ENCODE peak calls at places on chromosomes 4 and X, in six cellular contexts. One of them, this sample, is unnamed.
A peak's percentile ranks its signal among the peaks of the same experiment; 100 is the strongest.

GRCh38 chr4:16707874-16708273 is 190.6 kb downstream of the LDB2 start:
- DNase-seq in ovary: no peak
- DNase-seq in suprapubic skin: no peak
- DNase-seq in HCT116: no peak
- DNase-seq in thyroid gland: no peak
- DNase-seq in A549: no peak
- DNase-seq in this sample: no peak

GRCh38 chrX:72540318-72540717 is 32.3 kb downstream of the HDAC8 start:
- DNase-seq in ovary: no peak
- DNase-seq in suprapubic skin: no peak
- DNase-seq in HCT116: no peak
- DNase-seq in thyroid gland: no peak
- DNase-seq in A549: peak; percentile 15
- DNase-seq in this sample: no peak

GRCh38 chr4:10105421-10105820 is 11.2 kb downstream of the WDR1 start:
- DNase-seq in ovary: no peak
- DNase-seq in suprapubic skin: no peak
- DNase-seq in HCT116: no peak
- DNase-seq in thyroid gland: no peak
- DNase-seq in A549: no peak
- DNase-seq in this sample: no peak

GRCh38 chrX:30888526-30889146 is 418 bp downstream of the TAB3 start:
- DNase-seq in ovary: no peak
- DNase-seq in suprapubic skin: peak; percentile 63
- DNase-seq in HCT116: no peak
- DNase-seq in thyroid gland: peak; percentile 13
- DNase-seq in A549: no peak
- DNase-seq in this sample: no peak

GRCh38 chr4:108926058-108926457 is 163.2 kb upstream of the ETNPPL start:
- DNase-seq in ovary: no peak
- DNase-seq in suprapubic skin: no peak
- DNase-seq in HCT116: no peak
- DNase-seq in thyroid gland: no peak
- DNase-seq in A549: no peak
- DNase-seq in this sample: no peak

GRCh38 chr4:153471691-153472080 is 5.5 kb downstream of the TMEM131L start:
- DNase-seq in ovary: no peak
- DNase-seq in suprapubic skin: no peak
- DNase-seq in HCT116: no peak
- DNase-seq in thyroid gland: no peak
- DNase-seq in A549: no peak
- DNase-seq in this sample: peak; percentile 28

GRCh38 chrX:18348047-18348446 is 6.4 kb downstream of the SCML2 start:
- DNase-seq in ovary: no peak
- DNase-seq in suprapubic skin: no peak
- DNase-seq in HCT116: no peak
- DNase-seq in thyroid gland: no peak
- DNase-seq in A549: no peak
- DNase-seq in this sample: no peak

GRCh38 chr4:15479913-15480185 is 10.2 kb downstream of the CC2D2A start:
- DNase-seq in ovary: no peak
- DNase-seq in suprapubic skin: no peak
- DNase-seq in HCT116: no peak
- DNase-seq in thyroid gland: no peak
- DNase-seq in A549: no peak
- DNase-seq in this sample: no peak

GRCh38 chrX:68186552-68187262 is 246.6 kb downstream of the OPHN1 start:
- DNase-seq in ovary: no peak
- DNase-seq in suprapubic skin: no peak
- DNase-seq in HCT116: no peak
- DNase-seq in thyroid gland: no peak
- DNase-seq in A549: peak; percentile 72
- DNase-seq in this sample: no peak

GRCh38 chr4:168474660-168475320 is 5.5 kb downstream of the DDX60L start:
- DNase-seq in ovary: no peak
- DNase-seq in suprapubic skin: no peak
- DNase-seq in HCT116: no peak
- DNase-seq in thyroid gland: no peak
- DNase-seq in A549: no peak
- DNase-seq in this sample: no peak

GRCh38 chrX:9770319-9770718 is 4.7 kb upstream of the GPR143 start:
- DNase-seq in ovary: no peak
- DNase-seq in suprapubic skin: no peak
- DNase-seq in HCT116: no peak
- DNase-seq in thyroid gland: no peak
- DNase-seq in A549: no peak
- DNase-seq in this sample: no peak
- H3K27ac ChIP-seq in ovary: no peak overlapping the region
- H3K27ac ChIP-seq in suprapubic skin: no peak overlapping the region
- H3K27ac ChIP-seq in HCT116: no peak overlapping the region
- H3K27ac ChIP-seq in thyroid gland: no peak overlapping the region
- H3K27ac ChIP-seq in A549: no peak overlapping the region
- H3K27ac ChIP-seq in this sample: no peak overlapping the region

GRCh38 chr4:141913928-141914327 is 277.5 kb downstream of the IL15 start:
- DNase-seq in ovary: no peak
- DNase-seq in suprapubic skin: no peak
- DNase-seq in HCT116: no peak
- DNase-seq in thyroid gland: no peak
- DNase-seq in A549: no peak
- DNase-seq in this sample: no peak
- TF ChIP-seq POLR2A in ovary: no peak
- TF ChIP-seq POLR2A in suprapubic skin: no peak
- TF ChIP-seq POLR2A in HCT116: no peak
- TF ChIP-seq POLR2A in thyroid gland: no peak
- TF ChIP-seq POLR2A in A549: no peak
- TF ChIP-seq POLR2A in this sample: no peak

GRCh38 chrX:85995641-85996040 is 51.7 kb downstream of the CHM start:
- DNase-seq in ovary: no peak
- DNase-seq in suprapubic skin: no peak
- DNase-seq in HCT116: no peak
- DNase-seq in thyroid gland: no peak
- DNase-seq in A549: no peak
- DNase-seq in this sample: no peak
- H3K27ac ChIP-seq in ovary: no peak overlapping the region
- H3K27ac ChIP-seq in suprapubic skin: no peak overlapping the region
- H3K27ac ChIP-seq in HCT116: no peak overlapping the region
- H3K27ac ChIP-seq in thyroid gland: no peak overlapping the region
- H3K27ac ChIP-seq in A549: no peak overlapping the region
- H3K27ac ChIP-seq in this sample: no peak overlapping the region

DNA sequence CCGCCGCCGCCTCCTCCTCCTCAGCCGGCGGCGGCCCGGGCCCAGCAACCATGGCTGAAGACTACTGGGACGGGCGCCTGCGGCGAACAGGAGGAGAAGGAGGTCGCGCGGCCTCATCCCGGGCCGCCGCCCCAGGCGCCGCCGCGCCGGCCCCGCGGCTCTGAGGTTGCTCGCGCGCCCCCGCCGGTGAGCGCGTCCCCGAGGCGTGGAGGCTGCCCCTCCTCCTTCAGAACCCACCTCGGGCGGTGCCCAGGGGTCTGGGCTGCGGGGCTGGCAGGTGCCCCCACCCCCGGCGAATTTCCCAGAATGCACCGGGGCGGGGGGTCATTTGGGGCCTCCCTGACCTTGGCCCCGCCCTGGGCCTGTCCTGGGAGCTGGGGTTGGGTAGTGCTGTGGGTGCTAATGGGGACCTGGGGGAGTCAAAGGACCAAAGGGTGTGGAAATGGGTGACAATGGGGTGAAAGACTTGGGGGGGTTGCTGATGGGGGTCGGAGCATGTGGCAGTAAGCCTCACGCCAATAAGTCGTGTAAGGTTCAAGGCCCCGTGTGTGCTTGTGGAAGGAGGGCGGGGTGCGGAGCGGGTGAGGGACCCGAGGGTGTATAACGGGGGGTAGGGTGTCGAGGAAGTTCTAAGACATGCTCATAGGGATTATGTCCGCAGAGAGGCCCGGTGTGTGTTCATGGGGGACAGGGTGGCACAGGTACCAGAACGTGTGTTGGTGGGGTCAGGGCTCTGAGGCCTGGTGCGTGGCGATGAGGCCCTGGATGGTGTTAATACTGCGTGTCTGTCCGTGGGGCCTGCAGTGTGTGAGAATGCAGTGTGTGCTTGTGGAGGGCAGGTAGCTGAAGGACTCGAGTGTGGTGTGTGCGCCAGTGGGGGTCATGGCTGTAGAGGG is 687 bp downstream of the CDK16 start:
- DNase-seq in ovary: peak; percentile 79
- DNase-seq in suprapubic skin: peak; percentile 79
- DNase-seq in HCT116: no peak
- DNase-seq in thyroid gland: peak; percentile 44
- DNase-seq in A549: peak; percentile 29
- DNase-seq in this sample: peak; percentile 48
- TF ChIP-seq POLR2A in ovary: no peak
- TF ChIP-seq POLR2A in suprapubic skin: no peak
- TF ChIP-seq POLR2A in HCT116: peak; percentile 0
- TF ChIP-seq POLR2A in thyroid gland: no peak
- TF ChIP-seq POLR2A in A549: no peak
- TF ChIP-seq POLR2A in this sample: no peak

DNA sequence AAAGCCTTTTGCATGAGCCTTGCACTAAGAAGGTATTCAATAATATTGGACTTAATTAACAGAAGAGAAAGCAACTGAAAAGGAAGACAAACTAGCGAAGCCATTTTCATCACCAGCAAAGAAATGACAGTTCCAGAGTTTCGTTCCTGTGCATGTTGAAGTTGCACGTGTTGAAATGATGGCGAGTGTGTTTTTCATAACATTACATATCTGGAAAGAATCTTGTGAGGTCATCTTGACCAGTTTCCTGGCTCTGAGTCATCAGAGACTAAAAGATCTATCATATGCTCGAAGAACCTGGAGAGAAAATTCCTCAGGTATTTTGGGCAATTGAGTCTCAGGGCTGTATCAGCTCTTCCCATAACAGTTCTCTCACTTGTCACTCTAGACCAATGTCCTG is 106.2 kb upstream of the MAML3 start:
- DNase-seq in ovary: no peak
- DNase-seq in suprapubic skin: no peak
- DNase-seq in HCT116: peak; percentile 41
- DNase-seq in thyroid gland: no peak
- DNase-seq in A549: peak; percentile 34
- DNase-seq in this sample: no peak
- H3K27ac ChIP-seq in ovary: no peak overlapping the region
- H3K27ac ChIP-seq in suprapubic skin: no peak overlapping the region
- H3K27ac ChIP-seq in HCT116: no peak overlapping the region
- H3K27ac ChIP-seq in thyroid gland: no peak overlapping the region
- H3K27ac ChIP-seq in A549: no peak overlapping the region
- H3K27ac ChIP-seq in this sample: no peak overlapping the region

DNA sequence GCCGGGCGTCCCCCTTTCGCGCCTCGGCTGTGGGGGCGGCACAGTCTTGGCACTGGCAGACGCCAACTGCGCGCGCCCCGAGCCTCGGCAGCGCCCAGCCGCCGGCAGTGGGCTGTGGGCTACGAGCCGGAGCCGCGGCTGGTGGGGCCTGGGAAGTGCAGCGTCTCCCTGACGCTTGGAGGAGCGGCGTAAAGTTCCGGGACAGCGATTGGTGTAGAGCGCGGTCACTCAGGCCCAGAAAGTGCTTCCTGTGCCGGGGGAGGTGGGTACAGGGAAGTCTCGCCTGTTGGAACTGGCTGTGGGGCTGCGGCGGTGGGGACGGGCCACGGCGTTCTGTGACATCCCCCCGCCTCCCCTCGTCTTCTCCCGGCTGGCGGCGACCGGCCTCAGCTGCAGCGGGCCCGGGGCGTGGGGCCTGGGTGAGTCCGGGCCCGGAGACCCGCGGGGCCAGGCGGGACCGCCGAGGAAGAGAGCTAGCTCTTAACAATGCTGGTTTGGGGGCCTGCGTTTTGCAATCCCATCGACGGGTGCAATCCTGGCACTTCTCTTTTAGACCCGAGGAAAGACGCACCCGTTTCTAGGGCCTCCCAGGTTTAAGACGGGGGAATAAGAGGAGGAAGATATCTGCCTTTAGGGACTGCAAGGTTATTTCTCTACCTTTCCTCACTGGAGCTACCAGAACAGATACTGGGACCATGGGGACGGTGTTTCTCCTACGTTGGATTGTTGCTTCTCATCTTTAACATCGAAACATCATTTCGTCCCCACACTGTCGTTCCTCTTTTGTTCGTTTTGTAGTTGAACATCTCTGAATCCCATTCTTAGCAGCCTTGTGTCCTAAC is at the start of the genes RWDD4 and TRAPPC11:
- DNase-seq in ovary: peak; percentile 98
- DNase-seq in suprapubic skin: peak; percentile 99
- DNase-seq in HCT116: peak; percentile 88
- DNase-seq in thyroid gland: peak; percentile 98
- DNase-seq in A549: peak; percentile 97
- DNase-seq in this sample: peak; percentile 98
- TF ChIP-seq POLR2A in ovary: peak; percentile 94
- TF ChIP-seq POLR2A in suprapubic skin: peak; percentile 89
- TF ChIP-seq POLR2A in HCT116: peak; percentile 37
- TF ChIP-seq POLR2A in thyroid gland: peak; percentile 31
- TF ChIP-seq POLR2A in A549: peak; percentile 32
- TF ChIP-seq POLR2A in this sample: peak; percentile 96